ENCODE peak calls at places on chromosomes 11 and 22, in five cellular contexts. M is ELF-1, N is GM03348, E is AG10803, K is K562. D is an unnamed sample.

GRCh38 chr22:47775686-47776085 is 1013.2 kb downstream of the TBC1D22A start:
- DNase-seq in M (no peak), N (no peak), E (no peak), K (no peak), D (no peak)

GRCh38 chr11:28461846-28462245 is 353.7 kb downstream of the METTL15 start:
- DNase-seq in M (no peak), N (no peak), E (no peak), K (no peak), D (no peak)

GRCh38 chr22:44819966-44820631 is 67.7 kb downstream of the ARHGAP8 start:
- DNase-seq in M (peak), N (no peak), E (no peak), K (no peak), D (no peak)

GRCh38 chr11:36452987-36453386 is 57.1 kb downstream of the TRAF6 start:
- DNase-seq in M (no peak), N (no peak), E (no peak), K (no peak), D (peak)

GRCh38 chr11:32080381-32080980 is 10.4 kb upstream of the RCN1 start:
- DNase-seq in M (no peak), N (no peak), E (peak), K (no peak), D (no peak)

GRCh38 chr11:10484461-10485180 is 29.6 kb downstream of the AMPD3 start:
- DNase-seq in M (no peak), N (no peak), E (no peak), K (no peak), D (peak)

GRCh38 chr11:63822438-63822837 is 9.2 kb downstream of the SPINDOC start:
- DNase-seq in M (no peak), N (no peak), E (no peak), K (no peak), D (no peak)

GRCh38 chr22:48576333-48577013 is 1251.2 kb downstream of the BRD1 start:
- DNase-seq in M (peak), N (peak), E (peak), K (no peak), D (peak)

GRCh38 chr11:106493751-106494150 is 416.3 kb downstream of the AASDHPPT start:
- DNase-seq in M (no peak), N (no peak), E (peak), K (no peak), D (no peak)

GRCh38 chr11:126585388-126586302 is 230.2 kb downstream of the ST3GAL4 start:
- DNase-seq in M (peak), N (peak), E (peak), K (no peak), D (peak)

GRCh38 chr11:11148104-11148509 is 204.9 kb downstream of the CSNK2A3 start:
- DNase-seq in M (peak), N (peak), E (peak), K (peak), D (peak)

GRCh38 chr11:11972148-11972547 is 36.3 kb downstream of the DKK3 start:
- DNase-seq in M (no peak), N (no peak), E (no peak), K (no peak), D (peak)

GRCh38 chr11:86395061-86395551 is 20.4 kb downstream of the CCDC81 start:
- DNase-seq in M (peak), N (peak), E (peak), K (peak), D (peak)

GRCh38 chr11:64717268-64717578 is 5.8 kb downstream of the NRXN2 start:
- DNase-seq in M (no peak), N (no peak), E (no peak), K (no peak), D (peak)

GRCh38 chr11:62974848-62975522 is 9.8 kb downstream of the SLC22A6 start:
- DNase-seq in M (peak), N (no peak), E (no peak), K (peak), D (peak)

D was measured in islet precursor cell.